ENCODE peak calls at places on chromosomes 5 and 9, in ten cellular contexts. G is lower lobe of right lung; C is omental fat pad; B is endothelial cell; P is GM13976; E is CD4-positive, CD25-positive, alpha-beta regulatory T cell; W is fibroblast of lung; J is activated naive CD4-positive, alpha-beta T cell treated with Interleukin-2 at 50 U/mL for 16 hours; R is KBM-7; Q is T-helper 9 cell. O is an unnamed sample.

GRCh38 chr5:131524431-131524830 is 110.6 kb downstream of the RAPGEF6 start:
- DNase-seq in G (no peak), C (no peak), B (no peak), P (no peak), E (no peak), W (no peak), J (no peak), R (no peak), Q (no peak), O (no peak)

GRCh38 chr9:116087751-116088194 is 65.8 kb upstream of the PAPPA start:
- DNase-seq in G (no peak), C (no peak), B (no peak), P (no peak), E (no peak), W (peak; percentile 85), J (no peak), R (no peak), Q (no peak), O (no peak)

GRCh38 chr9:8904971-8905370 is 1105.4 kb upstream of the DMAC1 start:
- DNase-seq in G (no peak), C (no peak), B (no peak), P (no peak), E (no peak), W (no peak), J (no peak), R (no peak), Q (no peak), O (no peak)

GRCh38 chr9:93650448-93650847 is 74.1 kb downstream of the PHF2 start:
- DNase-seq in G (peak; percentile 39), C (peak; percentile 3), B (no peak), P (no peak), E (no peak), W (no peak), J (no peak), R (no peak), Q (no peak), O (no peak)

GRCh38 chr5:145341842-145342241 is 493.3 kb downstream of the PRELID2 start:
- DNase-seq in G (no peak), C (no peak), B (no peak), P (no peak), E (no peak), W (no peak), J (no peak), R (no peak), Q (no peak), O (no peak)

GRCh38 chr9:136533775-136534157 is 12.1 kb downstream of the NOTCH1 start:
- DNase-seq in G (peak; percentile 86), C (no peak), B (no peak), P (no peak), E (peak; percentile 82), W (peak; percentile 36), J (peak; percentile 81), R (no peak), Q (peak; percentile 68), O (peak; percentile 83)

GRCh38 chr5:59182722-59183121 is 599.8 kb downstream of the RAB3C start:
- DNase-seq in G (no peak), C (no peak), B (no peak), P (no peak), E (no peak), W (no peak), J (no peak), R (no peak), Q (no peak), O (no peak)

GRCh38 chr9:114096866-114097612 is 2.1 kb downstream of the KIF12 start:
- DNase-seq in G (no peak), C (no peak), B (no peak), P (no peak), E (no peak), W (no peak), J (no peak), R (no peak), Q (no peak), O (no peak)

GRCh38 chr5:86095106-86095505 is 522.6 kb upstream of the COX7C start:
- DNase-seq in G (no peak), C (no peak), B (no peak), P (no peak), E (no peak), W (no peak), J (no peak), R (no peak), Q (no peak), O (no peak)

GRCh38 chr5:150763023-150763793 is 4.4 kb upstream of the DCTN4 start:
- DNase-seq in G (no peak), C (peak; percentile 80), B (no peak), P (no peak), E (no peak), W (peak; percentile 86), J (no peak), R (peak; percentile 97), Q (no peak), O (no peak)

GRCh38 chr5:55407984-55408383 is 100.2 kb downstream of the MTREX start:
- DNase-seq in G (no peak), C (no peak), B (no peak), P (no peak), E (no peak), W (no peak), J (no peak), R (no peak), Q (no peak), O (no peak)

GRCh38 chr5:125129151-125129806 is 382.8 kb upstream of the ZNF608 start:
- DNase-seq in G (no peak), C (no peak), B (no peak), P (no peak), E (no peak), W (peak; percentile 23), J (no peak), R (peak; percentile 1), Q (no peak), O (no peak)

GRCh38 chr5:80607832-80608231 is 37.8 kb upstream of the ANKRD34B start:
- DNase-seq in G (no peak), C (no peak), B (no peak), P (peak; percentile 49), E (no peak), W (no peak), J (no peak), R (no peak), Q (no peak), O (no peak)

GRCh38 chr5:56516936-56517521 is 283.9 kb upstream of the ANKRD55 start:
- DNase-seq in G (no peak), C (no peak), B (no peak), P (no peak), E (peak; percentile 16), W (no peak), J (no peak), R (peak; percentile 25), Q (no peak), O (no peak)

GRCh38 chr9:124840300-124840833 is 12.9 kb upstream of the WDR38 start:
- DNase-seq in G (no peak), C (no peak), B (peak; percentile 47), P (no peak), E (no peak), W (no peak), J (no peak), R (no peak), Q (no peak), O (no peak)

GRCh38 chr9:79809931-79810330 is 238.2 kb downstream of the TLE4 start:
- DNase-seq in G (no peak), C (no peak), B (no peak), P (no peak), E (peak; percentile 30), W (peak; percentile 95), J (no peak), R (no peak), Q (no peak), O (no peak)

GRCh38 chr9:70256123-70256551 is 2.6 kb upstream of the SMC5 start:
- DNase-seq in G (no peak), C (no peak), B (no peak), P (no peak), E (no peak), W (peak; percentile 94), J (no peak), R (no peak), Q (no peak), O (no peak)

GRCh38 chr5:116947691-116948528 is 373.3 kb upstream of the SEMA6A start:
- DNase-seq in G (peak; percentile 63), C (peak; percentile 40), B (peak; percentile 79), P (peak; percentile 61), E (peak; percentile 63), W (peak; percentile 6), J (peak; percentile 52), R (peak; percentile 89), Q (peak; percentile 29), O (peak; percentile 61)

GRCh38 chr9:133385452-133385851 is 9.3 kb downstream of the STKLD1 start:
- DNase-seq in G (no peak), C (no peak), B (no peak), P (no peak), E (no peak), W (no peak), J (no peak), R (no peak), Q (no peak), O (no peak)